ENCODE peak calls at places on chromosomes 3 and 15, in seven cellular contexts. W is HCT116, Y is K562, T is transverse colon, H is GM12878, S is GM12891, I is suprapubic skin. K is an unnamed sample.

GRCh38 chr3:5112043-5112442 is 10.0 kb upstream of the ARL8B start:
- DNase-seq in S (no peak), Y (no peak), W (no peak), I (no peak), H (no peak), T (no peak), K (no peak)

GRCh38 chr3:119237299-119237698 is 3.4 kb downstream of the B4GALT4 start:
- DNase-seq in T (no peak), Y (no peak), S (no peak), I (no peak), H (no peak), W (no peak), K (no peak)

GRCh38 chr3:11567516-11568467 is 75.9 kb downstream of the VGLL4 start:
- DNase-seq in Y (no peak), H (no peak), W (peak; percentile 80), S (no peak), I (peak; percentile 81), T (no peak), K (no peak)

GRCh38 chr3:197613187-197613586 is 57.4 kb upstream of the BDH1 start:
- DNase-seq in W (no peak), T (no peak), H (no peak), S (no peak), Y (no peak), I (no peak), K (no peak)

GRCh38 chr3:149005424-149005823 is 14.1 kb downstream of the GYG1 start:
- DNase-seq in H (no peak), S (no peak), Y (no peak), T (no peak), I (no peak), W (no peak), K (no peak)

GRCh38 chr15:57559875-57560274 is 31.8 kb upstream of the MYZAP start:
- DNase-seq in I (peak; percentile 80), Y (peak; percentile 73), H (no peak), S (peak; percentile 30), W (peak; percentile 47), T (peak; percentile 90), K (peak; percentile 60)

GRCh38 chr3:141109761-141110160 is 58.6 kb downstream of the SPSB4 start:
- DNase-seq in Y (no peak), S (no peak), W (no peak), I (no peak), H (no peak), T (no peak), K (no peak)

GRCh38 chr15:98964461-98965454 is 42.8 kb downstream of the PGPEP1L start:
- DNase-seq in Y (no peak), S (no peak), I (no peak), W (no peak), T (no peak), H (no peak), K (no peak)

GRCh38 chr15:91867581-91868026 is 14.1 kb downstream of the SLCO3A1 start:
- DNase-seq in I (peak; percentile 86), H (no peak), W (peak; percentile 61), Y (no peak), T (peak; percentile 85), S (no peak), K (no peak)

GRCh38 chr3:188196232-188196990 is 42.5 kb downstream of the LPP start:
- DNase-seq in W (no peak), T (no peak), H (no peak), I (no peak), Y (no peak), S (no peak), K (no peak)

GRCh38 chr3:109387241-109387640 is 49.9 kb upstream of the DPPA4 start:
- DNase-seq in H (no peak), Y (no peak), T (no peak), W (no peak), S (no peak), I (no peak), K (no peak)
- TF ChIP-seq POLR2AphosphoS5 in H (no peak), Y (no peak), T (no peak), W (no peak), S (no peak), I (no peak), K (no peak)

GRCh38 chr15:74384566-74385441 is 17.4 kb upstream of the CYP11A1 start:
- DNase-seq in T (peak; percentile 58), H (peak; percentile 95), I (no peak), S (peak; percentile 79), Y (no peak), W (no peak), K (peak; percentile 45)

GRCh38 chr15:74381481-74381880 is 14.0 kb upstream of the CYP11A1 start:
- DNase-seq in H (no peak), Y (no peak), T (no peak), S (no peak), W (no peak), I (peak; percentile 30), K (no peak)

GRCh38 chr15:74383695-74384565 is 16.5 kb upstream of the CYP11A1 start:
- DNase-seq in I (no peak), T (no peak), Y (no peak), H (peak; percentile 93), W (peak; percentile 57), S (peak; percentile 74), K (no peak)

GRCh38 chr15:74382004-74382816 is 14.8 kb upstream of the CYP11A1 start:
- DNase-seq in I (peak; percentile 85), H (no peak), T (peak; percentile 87), S (peak; percentile 74), W (peak; percentile 66), Y (peak; percentile 90), K (peak; percentile 60)

DNA sequence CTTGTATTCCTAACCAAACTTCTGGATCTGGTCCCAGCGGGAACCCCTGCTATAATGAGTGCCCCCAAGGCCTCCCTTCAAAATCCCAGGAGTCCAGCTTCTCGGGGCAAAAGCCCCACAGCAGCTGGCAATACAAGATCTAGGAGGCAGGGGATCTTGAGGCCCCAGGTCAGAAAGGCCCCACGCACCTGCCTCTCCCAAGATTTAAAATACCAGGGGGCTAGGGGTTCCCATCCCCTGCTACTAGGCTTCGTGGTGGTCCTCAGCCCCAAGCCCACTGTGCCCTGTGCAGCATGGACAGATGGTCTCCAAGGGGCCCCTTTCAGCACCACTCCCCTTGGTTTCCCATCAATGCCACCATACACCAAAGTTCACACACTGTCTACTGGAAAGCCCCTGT is 15.8 kb upstream of the CYP11A1 start:
- DNase-seq in I (no peak), Y (no peak), W (no peak), T (no peak), H (no peak), S (no peak), K (no peak)
- TF ChIP-seq POLR2AphosphoS5 in I (no peak), Y (no peak), W (no peak), T (no peak), H (no peak), S (no peak), K (no peak)

DNA sequence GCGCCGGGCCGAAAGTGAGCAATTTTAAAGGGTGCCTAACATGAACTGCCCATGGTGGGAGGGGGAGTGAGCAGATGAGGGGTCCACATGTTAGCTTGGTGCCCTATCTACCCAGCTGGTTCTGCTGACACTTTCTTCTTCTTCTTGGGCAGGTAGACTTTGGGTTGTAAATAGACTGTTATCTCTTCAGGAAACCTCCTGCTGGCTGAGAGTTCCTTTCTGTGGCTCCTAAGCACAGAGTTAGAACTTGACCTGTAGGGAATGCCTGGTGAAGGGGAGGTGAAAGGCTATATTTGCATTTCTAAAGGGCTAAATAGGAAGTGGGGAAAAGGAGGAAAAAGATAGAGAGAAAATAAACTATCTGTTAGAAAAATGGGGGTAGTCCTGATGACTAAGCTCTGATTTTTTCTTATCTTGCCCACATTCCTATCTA is 521.4 kb upstream of the TGFBR2 start:
- DNase-seq in T (no peak), I (no peak), Y (no peak), S (no peak), W (no peak), H (no peak), K (no peak)
- TF ChIP-seq POLR2AphosphoS5 in T (no peak), I (no peak), Y (no peak), S (no peak), W (no peak), H (no peak), K (no peak)

GRCh38 chr3:151567477-151567876 is 106.6 kb upstream of the IGSF10 start:
- DNase-seq in I (no peak), W (no peak), T (no peak), Y (no peak), H (no peak), S (no peak), K (no peak)
- TF ChIP-seq POLR2AphosphoS5 in I (no peak), W (no peak), T (no peak), Y (no peak), H (no peak), S (no peak), K (no peak)

DNA sequence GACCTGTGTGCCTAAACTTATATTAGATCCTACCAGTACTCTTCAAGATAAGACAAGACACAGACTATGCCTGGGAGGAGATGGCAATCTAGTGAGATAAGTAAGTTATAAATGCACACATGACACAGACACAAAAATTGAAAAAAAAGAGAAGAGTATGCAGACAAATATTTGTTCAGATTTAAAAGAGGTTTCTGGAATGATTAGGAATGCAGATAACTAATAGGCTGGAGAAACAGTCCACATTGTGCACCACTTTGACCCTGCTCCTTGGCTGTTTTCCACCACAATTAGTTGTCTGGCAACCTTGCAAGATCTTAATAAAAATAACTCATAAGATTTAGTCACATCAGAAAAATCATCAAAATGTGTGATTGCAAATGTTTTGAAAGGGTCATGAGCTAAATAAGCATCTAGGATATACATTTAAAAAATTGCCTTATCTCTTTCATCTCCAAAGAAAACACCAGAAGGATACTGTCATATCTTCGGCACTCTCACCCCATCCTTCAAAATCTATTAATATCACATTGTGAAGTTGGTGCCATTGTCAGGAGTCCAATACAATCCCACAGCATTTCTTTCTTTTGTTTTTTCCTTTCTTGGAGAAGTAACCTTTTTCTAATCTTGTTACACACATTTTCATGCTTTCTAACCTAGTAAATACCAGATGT is 153.7 kb upstream of the KCNMB2 start:
- DNase-seq in H (no peak), Y (no peak), I (no peak), T (no peak), W (no peak), S (no peak), K (no peak)
- TF ChIP-seq POLR2AphosphoS5 in H (no peak), Y (no peak), I (no peak), T (no peak), W (no peak), S (no peak), K (no peak)

DNA sequence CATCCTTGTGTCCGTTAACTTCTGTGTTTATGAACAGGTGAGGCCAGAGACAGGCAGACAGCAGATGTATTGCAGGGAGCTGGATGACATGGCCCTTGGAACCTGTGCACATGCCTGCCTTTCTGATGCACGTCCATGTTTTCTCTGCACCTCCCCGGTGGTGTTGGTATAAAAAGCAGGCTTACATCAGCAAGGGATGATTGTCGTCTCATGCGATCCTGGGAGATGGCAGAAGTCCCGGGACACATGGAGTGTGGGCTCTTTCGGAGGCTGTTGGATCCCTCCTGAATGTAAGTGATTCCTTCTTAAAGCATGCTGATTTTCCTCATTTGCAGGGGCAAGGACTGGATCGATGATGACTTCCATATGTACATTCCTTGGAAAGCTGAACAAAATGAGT is 134.8 kb downstream of the SNRPN start:
- DNase-seq in S (no peak), H (no peak), W (no peak), Y (no peak), I (no peak), T (no peak), K (no peak)
- TF ChIP-seq POLR2AphosphoS5 in S (no peak), H (no peak), W (no peak), Y (no peak), I (no peak), T (no peak), K (no peak)

GRCh38 chr15:40098489-40099261 is 10.0 kb downstream of the BMF start:
- DNase-seq in W (no peak), S (peak; percentile 80), H (peak; percentile 84), T (peak; percentile 80), Y (peak; percentile 67), I (peak; percentile 72), K (peak; percentile 78)
- TF ChIP-seq POLR2AphosphoS5 in W (no peak), S (peak; percentile 76), H (peak; percentile 79), T (peak; percentile 77), Y (peak; percentile 14), I (no peak), K (peak; percentile 80)